ENCODE peak calls at places on chromosomes 4 and X, in ten cellular contexts. I is NB4, E is breast epithelium, K is right lobe of liver, X is adrenal gland, G is A549, Q is upper lobe of left lung, C is stomach, A is ovary, J is uterus. Y is an unnamed sample.

GRCh38 chrX:16394290-16394689 is 227.0 kb downstream of the MAGEB17 start:
- DNase-seq in I (no peak), E (no peak), K (no peak), X (peak; percentile 13), G (no peak), Q (no peak), C (peak; percentile 26), A (no peak), J (no peak), Y (no peak)

GRCh38 chr4:8267077-8267476 is 2.5 kb upstream of the HTRA3 start:
- DNase-seq in I (peak; percentile 85), E (no peak), K (peak; percentile 78), X (peak; percentile 72), G (peak; percentile 70), Q (peak; percentile 92), C (peak; percentile 85), A (peak; percentile 88), J (peak; percentile 74), Y (peak; percentile 60)

GRCh38 chrX:136650811-136651210 is 2.9 kb downstream of the CD40LG start:
- DNase-seq in I (no peak), E (no peak), K (no peak), X (no peak), G (no peak), Q (no peak), C (no peak), A (no peak), J (no peak), Y (no peak)

GRCh38 chr4:73735231-73735630 is 5.1 kb upstream of the CXCL8 start:
- DNase-seq in I (peak; percentile 88), E (no peak), K (no peak), X (no peak), G (no peak), Q (no peak), C (no peak), A (no peak), J (no peak), Y (no peak)

GRCh38 chr4:33914386-33914785 is 2329.9 kb downstream of the ARAP2 start:
- DNase-seq in I (no peak), E (no peak), K (no peak), X (no peak), G (no peak), Q (no peak), C (no peak), A (no peak), J (no peak), Y (no peak)

GRCh38 chrX:46561931-46562721 is 11.4 kb upstream of the CHST7 start:
- DNase-seq in I (peak; percentile 76), E (no peak), K (no peak), X (no peak), G (no peak), Q (no peak), C (peak; percentile 41), A (no peak), J (no peak), Y (peak; percentile 20)

GRCh38 chr4:28772066-28772465 is 1911.4 kb downstream of the STIM2 start:
- DNase-seq in I (no peak), E (no peak), K (no peak), X (no peak), G (no peak), Q (no peak), C (no peak), A (no peak), J (no peak), Y (no peak)

GRCh38 chrX:85993539-85994197 is 53.7 kb downstream of the CHM start:
- DNase-seq in I (no peak), E (no peak), K (no peak), X (no peak), G (no peak), Q (no peak), C (no peak), A (no peak), J (no peak), Y (no peak)

GRCh38 chrX:134688839-134689238 is 30.6 kb upstream of the PLAC1 start:
- DNase-seq in I (no peak), E (no peak), K (no peak), X (no peak), G (no peak), Q (no peak), C (no peak), A (no peak), J (no peak), Y (no peak)

GRCh38 chrX:133249659-133250058 is 31.5 kb upstream of the TFDP3 start:
- DNase-seq in I (no peak), E (no peak), K (no peak), X (no peak), G (peak; percentile 2), Q (no peak), C (no peak), A (no peak), J (no peak), Y (no peak)

GRCh38 chr4:127748957-127749356 is 18.8 kb downstream of the SLC25A31 start:
- DNase-seq in I (no peak), E (no peak), K (no peak), X (no peak), G (no peak), Q (no peak), C (no peak), A (no peak), J (no peak), Y (no peak)
- TF ChIP-seq POLR2A in I (no peak), E (no peak), K (no peak), X (no peak), G (no peak), Q (no peak), C (no peak), A (no peak), J (no peak), Y (no peak)

GRCh38 chr4:87739494-87739893 is 59.9 kb upstream of the IBSP start:
- DNase-seq in I (no peak), E (no peak), K (no peak), X (no peak), G (no peak), Q (no peak), C (no peak), A (no peak), J (no peak), Y (no peak)
- TF ChIP-seq POLR2A in I (no peak), E (no peak), K (no peak), X (no peak), G (no peak), Q (no peak), C (no peak), A (no peak), J (no peak), Y (no peak)

GRCh38 chr4:74794341-74794801 is at the start of gene BTC:
- DNase-seq in I (no peak), E (peak; percentile 49), K (peak; percentile 71), X (peak; percentile 34), G (peak; percentile 64), Q (peak; percentile 87), C (peak; percentile 77), A (peak; percentile 39), J (peak; percentile 23), Y (peak; percentile 52)
- TF ChIP-seq POLR2A in I (no peak), E (no peak), K (peak; percentile 37), X (no peak), G (peak; percentile 28), Q (no peak), C (no peak), A (no peak), J (no peak), Y (no peak)

GRCh38 chr4:139301821-139302611 is at the start of gene NDUFC1:
- DNase-seq in I (peak; percentile 79), E (peak; percentile 26), K (peak; percentile 55), X (peak; percentile 68), G (peak; percentile 58), Q (peak; percentile 86), C (peak; percentile 54), A (peak; percentile 70), J (peak; percentile 50), Y (peak; percentile 29)

GRCh38 chr4:139300431-139301142 is 718 bp upstream of the NAA15 start:
- DNase-seq in I (peak; percentile 68), E (no peak), K (no peak), X (peak; percentile 33), G (peak; percentile 15), Q (no peak), C (no peak), A (no peak), J (no peak), Y (peak; percentile 9)

GRCh38 chr4:139304920-139305319 is 2.6 kb upstream of the NDUFC1 start:
- DNase-seq in I (no peak), E (no peak), K (no peak), X (no peak), G (no peak), Q (no peak), C (no peak), A (no peak), J (no peak), Y (no peak)

GRCh38 chr4:139299536-139299935 is 1.8 kb upstream of the NAA15 start:
- DNase-seq in I (no peak), E (no peak), K (no peak), X (no peak), G (no peak), Q (no peak), C (no peak), A (no peak), J (no peak), Y (no peak)

GRCh38 chr4:139301143-139301820 is at the start of gene NAA15:
- DNase-seq in I (peak; percentile 99), E (peak; percentile 96), K (peak; percentile 98), X (peak; percentile 98), G (peak; percentile 84), Q (peak; percentile 97), C (peak; percentile 98), A (peak; percentile 98), J (peak; percentile 97), Y (peak; percentile 96)
- TF ChIP-seq POLR2A in I (peak; percentile 66), E (peak; percentile 68), K (peak; percentile 92), X (peak; percentile 84), G (peak; percentile 52), Q (peak; percentile 59), C (no peak), A (peak; percentile 80), J (peak; percentile 73), Y (peak; percentile 88)

GRCh38 chrX:52934704-52935468 is 23.4 kb downstream of the FAM156A start:
- DNase-seq in I (peak; percentile 95), E (peak; percentile 96), K (peak; percentile 96), X (peak; percentile 97), G (peak; percentile 78), Q (peak; percentile 95), C (peak; percentile 96), A (peak; percentile 98), J (peak; percentile 96), Y (peak; percentile 87)
- TF ChIP-seq POLR2A in I (peak; percentile 35), E (peak; percentile 42), K (peak; percentile 83), X (peak; percentile 23), G (peak; percentile 81), Q (peak; percentile 48), C (no peak), A (peak; percentile 54), J (peak; percentile 82), Y (peak; percentile 72)